ENCODE peak calls at places on chromosomes 5 and 9, in ten cellular contexts. One of them, this sample, is unnamed.

GRCh38 chr9:6733831-6734230 is 23.9 kb upstream of the KDM4C start:
- DNase-seq in GM18507: no peak
- DNase-seq in activated T-cell treated with anti-CD3 and anti-CD28 coated beads for 1 hour: no peak
- DNase-seq in SK-MEL-5: no peak
- DNase-seq in kidney epithelial cell: no peak
- DNase-seq in WTC11: no peak
- DNase-seq in esophagus squamous epithelium: no peak
- DNase-seq in choroid plexus epithelial cell: no peak
- DNase-seq in left ventricle myocardium inferior: no peak
- DNase-seq in activated CD4-positive, alpha-beta memory T cell treated with anti-CD3 and anti-CD28 coated beads for 36 hours: no peak
- DNase-seq in this sample: no peak

GRCh38 chr5:174282391-174282790 is 236.9 kb downstream of the NSG2 start:
- DNase-seq in WTC11: no peak
- DNase-seq in activated T-cell treated with anti-CD3 and anti-CD28 coated beads for 1 hour: no peak
- DNase-seq in GM18507: no peak
- DNase-seq in kidney epithelial cell: no peak
- DNase-seq in activated CD4-positive, alpha-beta memory T cell treated with anti-CD3 and anti-CD28 coated beads for 36 hours: no peak
- DNase-seq in SK-MEL-5: no peak
- DNase-seq in left ventricle myocardium inferior: no peak
- DNase-seq in esophagus squamous epithelium: no peak
- DNase-seq in choroid plexus epithelial cell: no peak
- DNase-seq in this sample: no peak

GRCh38 chr5:127898551-127899213 is 184.9 kb upstream of the SLC12A2 start:
- DNase-seq in SK-MEL-5: no peak
- DNase-seq in esophagus squamous epithelium: no peak
- DNase-seq in kidney epithelial cell: no peak
- DNase-seq in activated CD4-positive, alpha-beta memory T cell treated with anti-CD3 and anti-CD28 coated beads for 36 hours: peak
- DNase-seq in WTC11: no peak
- DNase-seq in GM18507: no peak
- DNase-seq in left ventricle myocardium inferior: no peak
- DNase-seq in choroid plexus epithelial cell: peak
- DNase-seq in activated T-cell treated with anti-CD3 and anti-CD28 coated beads for 1 hour: no peak
- DNase-seq in this sample: no peak

GRCh38 chr9:91170951-91171350 is 190.8 kb downstream of the AUH start:
- DNase-seq in WTC11: no peak
- DNase-seq in GM18507: no peak
- DNase-seq in activated T-cell treated with anti-CD3 and anti-CD28 coated beads for 1 hour: no peak
- DNase-seq in left ventricle myocardium inferior: no peak
- DNase-seq in kidney epithelial cell: no peak
- DNase-seq in activated CD4-positive, alpha-beta memory T cell treated with anti-CD3 and anti-CD28 coated beads for 36 hours: no peak
- DNase-seq in esophagus squamous epithelium: no peak
- DNase-seq in choroid plexus epithelial cell: no peak
- DNase-seq in SK-MEL-5: no peak
- DNase-seq in this sample: no peak

GRCh38 chr9:86660146-86660545 is 287.2 kb downstream of the GAS1 start:
- DNase-seq in activated CD4-positive, alpha-beta memory T cell treated with anti-CD3 and anti-CD28 coated beads for 36 hours: no peak
- DNase-seq in SK-MEL-5: no peak
- DNase-seq in esophagus squamous epithelium: no peak
- DNase-seq in WTC11: no peak
- DNase-seq in GM18507: no peak
- DNase-seq in kidney epithelial cell: peak
- DNase-seq in choroid plexus epithelial cell: peak
- DNase-seq in activated T-cell treated with anti-CD3 and anti-CD28 coated beads for 1 hour: no peak
- DNase-seq in left ventricle myocardium inferior: no peak
- DNase-seq in this sample: peak

GRCh38 chr9:132244582-132245455 is 83.0 kb downstream of the NTNG2 start:
- DNase-seq in choroid plexus epithelial cell: no peak
- DNase-seq in activated CD4-positive, alpha-beta memory T cell treated with anti-CD3 and anti-CD28 coated beads for 36 hours: no peak
- DNase-seq in activated T-cell treated with anti-CD3 and anti-CD28 coated beads for 1 hour: no peak
- DNase-seq in kidney epithelial cell: no peak
- DNase-seq in GM18507: no peak
- DNase-seq in SK-MEL-5: no peak
- DNase-seq in WTC11: no peak
- DNase-seq in esophagus squamous epithelium: no peak
- DNase-seq in left ventricle myocardium inferior: peak
- DNase-seq in this sample: no peak

GRCh38 chr9:115594551-115594950 is 476.6 kb upstream of the TNC start:
- DNase-seq in activated T-cell treated with anti-CD3 and anti-CD28 coated beads for 1 hour: no peak
- DNase-seq in choroid plexus epithelial cell: no peak
- DNase-seq in SK-MEL-5: no peak
- DNase-seq in kidney epithelial cell: no peak
- DNase-seq in esophagus squamous epithelium: no peak
- DNase-seq in WTC11: no peak
- DNase-seq in left ventricle myocardium inferior: no peak
- DNase-seq in activated CD4-positive, alpha-beta memory T cell treated with anti-CD3 and anti-CD28 coated beads for 36 hours: no peak
- DNase-seq in GM18507: no peak
- DNase-seq in this sample: no peak

GRCh38 chr5:151528996-151529395 is 62.1 kb downstream of the FAT2 start:
- DNase-seq in activated CD4-positive, alpha-beta memory T cell treated with anti-CD3 and anti-CD28 coated beads for 36 hours: no peak
- DNase-seq in GM18507: no peak
- DNase-seq in WTC11: no peak
- DNase-seq in left ventricle myocardium inferior: no peak
- DNase-seq in kidney epithelial cell: no peak
- DNase-seq in activated T-cell treated with anti-CD3 and anti-CD28 coated beads for 1 hour: no peak
- DNase-seq in choroid plexus epithelial cell: no peak
- DNase-seq in esophagus squamous epithelium: no peak
- DNase-seq in SK-MEL-5: no peak
- DNase-seq in this sample: no peak

GRCh38 chr9:82363666-82364065 is 375.1 kb downstream of the SPATA31D1 start:
- DNase-seq in activated CD4-positive, alpha-beta memory T cell treated with anti-CD3 and anti-CD28 coated beads for 36 hours: no peak
- DNase-seq in GM18507: no peak
- DNase-seq in activated T-cell treated with anti-CD3 and anti-CD28 coated beads for 1 hour: no peak
- DNase-seq in esophagus squamous epithelium: no peak
- DNase-seq in left ventricle myocardium inferior: no peak
- DNase-seq in WTC11: no peak
- DNase-seq in kidney epithelial cell: no peak
- DNase-seq in SK-MEL-5: no peak
- DNase-seq in choroid plexus epithelial cell: no peak
- DNase-seq in this sample: no peak

GRCh38 chr9:129462360-129462759 is 158.5 kb downstream of the C9orf50 start:
- DNase-seq in GM18507: no peak
- DNase-seq in esophagus squamous epithelium: no peak
- DNase-seq in kidney epithelial cell: no peak
- DNase-seq in left ventricle myocardium inferior: no peak
- DNase-seq in choroid plexus epithelial cell: no peak
- DNase-seq in activated T-cell treated with anti-CD3 and anti-CD28 coated beads for 1 hour: no peak
- DNase-seq in activated CD4-positive, alpha-beta memory T cell treated with anti-CD3 and anti-CD28 coated beads for 36 hours: no peak
- DNase-seq in WTC11: no peak
- DNase-seq in SK-MEL-5: no peak
- DNase-seq in this sample: no peak